ENCODE peak calls at places on chromosomes 3 and 15, in ten cellular contexts. N is GM12878, O is SK-N-SH, J is sigmoid colon, L is transverse colon, C is stomach, U is K562, G is HepG2, X is H1, A is esophagus muscularis mucosa. K is an unnamed sample.

GRCh38 chr3:46674031-46674592 is 19.4 kb downstream of the ALS2CL start:
- DNase-seq in O (no peak), J (peak; percentile 43), A (no peak), C (no peak), N (no peak), X (no peak), U (no peak), G (peak; percentile 12), L (no peak), K (peak; percentile 16)

GRCh38 chr3:131549340-131549739 is 46.6 kb upstream of the MRPL3 start:
- DNase-seq in O (no peak), G (no peak), A (no peak), C (no peak), U (peak; percentile 7), L (no peak), X (no peak), J (no peak), N (no peak), K (no peak)

GRCh38 chr3:136070334-136070733 is 104.8 kb downstream of the PPP2R3A start:
- DNase-seq in A (no peak), N (no peak), C (no peak), G (no peak), L (no peak), X (no peak), U (no peak), O (no peak), J (no peak), K (no peak)

GRCh38 chr3:66938338-66938963 is 59.7 kb upstream of the KBTBD8 start:
- DNase-seq in C (no peak), G (peak; percentile 43), O (peak; percentile 36), A (no peak), X (no peak), J (no peak), N (peak; percentile 5), L (peak; percentile 19), U (peak; percentile 24), K (no peak)

GRCh38 chr15:85707519-85708338 is 87.0 kb downstream of the KLHL25 start:
- DNase-seq in A (no peak), C (peak; percentile 49), X (no peak), N (no peak), U (no peak), O (peak; percentile 10), L (no peak), J (no peak), G (peak; percentile 93), K (no peak)

GRCh38 chr3:135752851-135753250 is 212.7 kb upstream of the PPP2R3A start:
- DNase-seq in N (no peak), L (no peak), O (no peak), A (peak; percentile 84), X (no peak), G (peak; percentile 3), U (no peak), J (no peak), C (no peak), K (no peak)

GRCh38 chr3:29731050-29731449 is 450.2 kb downstream of the RBMS3 start:
- DNase-seq in L (no peak), U (no peak), G (no peak), N (no peak), X (no peak), J (no peak), O (no peak), A (no peak), C (no peak), K (no peak)

GRCh38 chr3:133944641-133945441 is 49.2 kb upstream of the RAB6B start:
- DNase-seq in O (peak; percentile 59), G (no peak), X (no peak), N (no peak), U (no peak), J (peak; percentile 64), C (no peak), A (no peak), L (no peak), K (peak; percentile 49)

GRCh38 chr3:155015776-155016451 is 64.2 kb upstream of the MME start:
- DNase-seq in G (no peak), L (no peak), C (no peak), N (no peak), X (no peak), O (no peak), A (no peak), J (no peak), U (no peak), K (no peak)

GRCh38 chr3:101036213-101036618 is 43.0 kb upstream of the ABI3BP start:
- DNase-seq in O (no peak), L (no peak), N (no peak), G (peak; percentile 11), X (no peak), J (no peak), U (no peak), C (no peak), A (no peak), K (peak; percentile 28)

DNA sequence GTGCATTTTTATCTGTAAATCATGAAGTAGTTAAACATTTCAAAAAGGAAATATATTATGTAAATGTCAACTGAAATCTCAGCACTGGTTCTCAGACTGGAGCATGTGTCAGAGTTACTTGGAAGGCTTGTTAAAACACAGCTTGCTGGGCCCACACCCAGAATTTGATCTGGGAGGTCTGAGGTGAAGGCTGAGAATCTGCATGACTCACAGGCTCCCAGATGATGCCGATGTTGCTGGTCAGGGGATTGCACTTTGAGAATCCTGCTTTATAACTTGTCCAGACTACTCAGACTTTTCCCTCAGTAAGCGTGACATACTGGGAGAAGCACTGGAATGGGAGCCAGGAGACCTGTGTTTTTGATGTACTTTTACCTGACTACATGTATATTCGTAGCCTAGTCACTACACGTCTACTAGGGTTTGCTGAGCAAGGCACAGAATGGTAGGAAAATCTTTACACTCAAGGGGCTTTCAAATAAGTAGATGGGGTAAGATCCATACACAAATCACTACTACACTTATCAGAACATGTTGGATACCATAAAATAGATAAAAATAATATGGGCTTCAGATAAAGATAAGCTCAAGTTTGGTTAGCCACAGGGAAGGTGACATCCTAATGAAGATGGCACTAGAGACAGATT is 77.1 kb upstream of the MEX3B start:
- DNase-seq in U (no peak), C (peak; percentile 25), X (peak; percentile 19), L (no peak), G (no peak), O (no peak), A (no peak), N (no peak), J (peak; percentile 74), K (no peak)
- TF ChIP-seq POLR2AphosphoS5 in U (no peak), C (peak; percentile 38), X (no peak), L (no peak), G (no peak), O (peak; percentile 35), A (peak; percentile 7), N (no peak), J (peak; percentile 8), K (no peak)

GRCh38 chr3:182412066-182412465 is 381.2 kb upstream of the ATP11B start:
- DNase-seq in J (no peak), O (no peak), U (no peak), G (no peak), C (no peak), N (no peak), X (no peak), A (no peak), L (no peak), K (no peak)
- TF ChIP-seq EP300 in J (no peak), O (no peak), U (no peak), G (no peak), C (no peak), N (no peak), X (no peak), A (no peak), L (no peak), K (no peak)

DNA sequence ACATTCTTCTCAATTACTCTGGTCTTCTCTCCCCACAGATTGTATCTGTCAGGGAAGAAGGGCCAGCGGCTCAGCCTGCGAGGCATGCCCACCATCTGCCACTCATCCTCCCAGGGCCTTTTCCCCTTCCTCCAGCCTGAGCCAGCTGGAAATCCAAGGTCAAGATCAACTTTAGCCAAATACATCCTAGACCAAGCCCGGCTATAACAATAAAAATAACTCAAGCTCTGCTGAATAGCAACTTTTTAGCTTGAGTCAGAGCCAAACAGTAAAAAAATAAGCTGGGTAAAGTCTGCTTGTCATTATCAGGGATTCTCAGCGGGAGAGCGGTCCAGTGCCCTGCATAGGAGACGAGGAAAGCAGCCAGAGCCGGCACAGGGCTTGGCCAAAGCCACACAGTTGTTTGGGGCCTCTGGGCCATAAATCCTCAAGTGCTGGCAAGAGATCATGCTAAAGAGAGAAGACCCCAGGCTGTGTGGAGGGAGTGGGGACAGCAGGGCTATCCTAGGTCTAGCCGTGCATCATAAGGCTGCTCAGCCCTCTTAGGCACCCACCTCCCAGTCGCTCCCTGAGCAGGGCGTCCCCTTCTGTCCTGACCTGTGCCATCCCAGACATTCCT is 76.2 kb upstream of the HERC1 start:
- DNase-seq in L (no peak), O (peak; percentile 64), A (no peak), U (no peak), N (no peak), J (no peak), G (no peak), C (no peak), X (no peak), K (no peak)
- H3K4me3 ChIP-seq in L (no peak overlapping the region), O (no peak overlapping the region), A (no peak overlapping the region), U (no peak overlapping the region), N (no peak overlapping the region), J (no peak overlapping the region), G (no peak overlapping the region), C (no peak overlapping the region), X (no peak overlapping the region), K (no peak overlapping the region)

GRCh38 chr3:53218136-53218535 is 37.7 kb downstream of the TKT start:
- DNase-seq in U (no peak), A (no peak), C (no peak), X (no peak), N (no peak), G (no peak), L (no peak), J (no peak), O (no peak), K (no peak)

GRCh38 chr3:53221345-53221744 is 34.5 kb downstream of the TKT start:
- DNase-seq in C (no peak), O (no peak), L (no peak), G (no peak), U (no peak), X (no peak), N (no peak), A (no peak), J (no peak), K (no peak)

GRCh38 chr3:53222183-53222901 is 33.5 kb downstream of the TKT start:
- DNase-seq in N (no peak), L (no peak), O (no peak), C (no peak), J (no peak), U (no peak), A (no peak), X (no peak), G (peak; percentile 79), K (no peak)

GRCh38 chr3:53221827-53222182 is 34.0 kb downstream of the TKT start:
- DNase-seq in X (no peak), U (no peak), O (no peak), N (no peak), J (no peak), L (no peak), C (no peak), A (no peak), G (no peak), K (no peak)

DNA sequence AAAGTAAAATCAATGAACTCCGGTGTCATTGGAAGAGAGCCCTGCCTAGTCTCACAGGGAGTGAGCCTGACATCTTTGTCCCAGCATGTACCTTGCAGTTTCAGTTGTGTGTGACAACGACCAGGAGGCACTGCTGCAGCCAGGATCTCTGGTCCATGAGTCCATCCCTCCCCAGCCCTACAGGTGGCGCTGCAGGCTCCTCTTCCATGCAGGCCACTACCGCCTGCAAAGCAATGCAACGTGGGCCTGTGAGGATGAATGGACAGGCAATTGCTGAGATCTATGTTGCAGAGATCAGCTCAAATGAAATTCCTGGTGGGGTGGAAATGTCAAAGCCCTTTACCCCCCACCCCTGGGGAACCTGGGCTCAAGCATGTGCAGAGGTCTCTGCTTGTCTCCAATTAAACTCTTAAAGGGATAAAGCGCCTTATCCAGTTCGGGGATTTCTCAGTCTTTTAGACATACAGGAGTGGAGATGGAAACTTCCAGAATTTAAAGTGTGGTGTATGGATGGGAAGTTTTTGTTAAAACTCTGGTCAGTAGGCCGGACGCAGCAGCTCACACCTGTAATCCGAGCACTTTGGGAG is 35.8 kb downstream of the TKT start:
- DNase-seq in O (peak; percentile 91), J (peak; percentile 89), G (peak; percentile 76), A (no peak), X (peak; percentile 97), N (peak; percentile 17), L (peak; percentile 88), C (peak; percentile 90), U (peak; percentile 80), K (peak; percentile 91)
- TF ChIP-seq POLR2AphosphoS5 in O (peak; percentile 17), J (no peak), G (no peak), A (peak; percentile 36), X (peak; percentile 73), N (no peak), L (no peak), C (peak; percentile 68), U (no peak), K (no peak)

K was measured in upper lobe of left lung.